ENCODE peak calls at places on chromosomes 2 and 18, in five cellular contexts. N is mucosa of descending colon, F is GM23338, R is PC-3, O is spleen. K is an unnamed sample.

GRCh38 chr2:237980087-237980486 is 13.3 kb downstream of the UBE2F start:
- DNase-seq in N (no peak), F (no peak), R (no peak), O (no peak), K (no peak)

GRCh38 chr2:32357545-32358482 is 991 bp downstream of the BIRC6 start:
- DNase-seq in N (peak; percentile 77), F (peak; percentile 64), R (peak; percentile 34), O (peak; percentile 91), K (peak; percentile 70)

GRCh38 chr18:30487962-30488361 is 554.6 kb downstream of the DSC3 start:
- DNase-seq in N (no peak), F (no peak), R (peak; percentile 11), O (no peak), K (peak; percentile 40)

GRCh38 chr18:21703241-21703820 is 1.2 kb downstream of the ABHD3 start:
- DNase-seq in N (peak; percentile 77), F (peak; percentile 64), R (peak; percentile 48), O (no peak), K (peak; percentile 60)

GRCh38 chr2:12796617-12797016 is 79.9 kb downstream of the TRIB2 start:
- DNase-seq in N (no peak), F (no peak), R (no peak), O (no peak), K (no peak)

GRCh38 chr2:238285653-238286082 is 2.7 kb downstream of the PER2 start:
- DNase-seq in N (peak; percentile 75), F (peak; percentile 54), R (peak; percentile 95), O (no peak), K (peak; percentile 94)

GRCh38 chr2:241798081-241798630 is 10.8 kb upstream of the NEU4 start:
- DNase-seq in N (peak; percentile 84), F (no peak), R (no peak), O (peak; percentile 69), K (no peak)

GRCh38 chr2:160905862-160906261 is 254.4 kb upstream of the TANK start:
- DNase-seq in N (no peak), F (no peak), R (no peak), O (no peak), K (no peak)

GRCh38 chr2:9388950-9389911 is 34.1 kb downstream of the ITGB1BP1 start:
- DNase-seq in N (no peak), F (no peak), R (no peak), O (peak; percentile 46), K (no peak)

GRCh38 chr18:63290456-63291200 is 28.9 kb downstream of the BCL2 start:
- DNase-seq in N (no peak), F (peak; percentile 34), R (no peak), O (no peak), K (peak; percentile 86)

GRCh38 chr18:54612237-54612636 is 21.2 kb downstream of the DYNAP start:
- DNase-seq in N (no peak), F (no peak), R (peak; percentile 92), O (no peak), K (no peak)

GRCh38 chr2:173058097-173058496 is 17.5 kb upstream of the MAP3K20 start:
- DNase-seq in N (no peak), F (no peak), R (no peak), O (no peak), K (no peak)

GRCh38 chr2:68366083-68366560 is 1.0 kb downstream of the PLEK start:
- DNase-seq in N (no peak), F (no peak), R (no peak), O (no peak), K (no peak)

GRCh38 chr18:55997156-55997561 is 409.2 kb upstream of the TCF4 start:
- DNase-seq in N (no peak), F (peak; percentile 22), R (no peak), O (no peak), K (peak; percentile 27)

GRCh38 chr2:113282747-113283533 is 4.2 kb upstream of the PAX8 start:
- DNase-seq in N (peak; percentile 85), F (peak; percentile 70), R (peak; percentile 24), O (peak; percentile 82), K (peak; percentile 68)

GRCh38 chr2:235170016-235170415 is 218.2 kb downstream of the SH3BP4 start:
- DNase-seq in N (no peak), F (no peak), R (peak; percentile 90), O (no peak), K (no peak)

GRCh38 chr2:165113414-165113813 is 90.4 kb downstream of the SCN3A start:
- DNase-seq in N (no peak), F (no peak), R (no peak), O (no peak), K (peak; percentile 10)

GRCh38 chr2:128608911-128609880 is 290.5 kb upstream of the HS6ST1 start:
- DNase-seq in N (peak; percentile 34), F (no peak), R (no peak), O (peak; percentile 59), K (no peak)

GRCh38 chr18:28212060-28212459 is 35.1 kb upstream of the CDH2 start:
- DNase-seq in N (no peak), F (no peak), R (no peak), O (no peak), K (no peak)

GRCh38 chr2:16899958-16900357 is 234.3 kb upstream of the CYRIA start:
- DNase-seq in N (no peak), F (no peak), R (no peak), O (no peak), K (no peak)

GRCh38 chr18:77164762-77165485 is 32.3 kb upstream of the MBP start:
- DNase-seq in N (no peak), F (no peak), R (no peak), O (no peak), K (no peak)

GRCh38 chr18:77065221-77065981 is 67.2 kb downstream of the MBP start:
- DNase-seq in N (peak; percentile 69), F (no peak), R (peak; percentile 87), O (peak; percentile 87), K (no peak)

GRCh38 chr2:218226903-218227302 is 9.9 kb downstream of the ARPC2 start:
- DNase-seq in N (no peak), F (no peak), R (no peak), O (no peak), K (no peak)

GRCh38 chr2:218228366-218229092 is 11.5 kb downstream of the ARPC2 start:
- DNase-seq in N (no peak), F (no peak), R (peak; percentile 14), O (no peak), K (no peak)

GRCh38 chr2:218229851-218230250 is 12.9 kb downstream of the ARPC2 start:
- DNase-seq in N (peak; percentile 60), F (no peak), R (peak; percentile 47), O (no peak), K (no peak)

GRCh38 chr2:218230882-218231281 is 13.9 kb downstream of the ARPC2 start:
- DNase-seq in N (no peak), F (peak; percentile 37), R (peak; percentile 51), O (no peak), K (peak; percentile 48)

GRCh38 chr2:218229239-218229638 is 12.2 kb downstream of the ARPC2 start:
- DNase-seq in N (no peak), F (no peak), R (peak; percentile 84), O (no peak), K (no peak)
- H3K36me3 ChIP-seq in N (no peaks in the 10 kb centered on the region), F (peaks cover 53% of the 10 kb centered on the region), R (peaks cover 61% of the 10 kb centered on the region), O (peaks cover 84% of the 10 kb centered on the region), K (peaks cover 12% of the 10 kb centered on the region)

GRCh38 chr2:99417396-99417795 is 72.4 kb downstream of the REV1 start:
- DNase-seq in N (no peak), F (no peak), R (no peak), O (no peak), K (no peak)
- H3K36me3 ChIP-seq in N (no peaks in the 10 kb centered on the region), F (peaks cover 37% of the 10 kb centered on the region), R (peaks cover 25% of the 10 kb centered on the region), O (peaks cover 64% of the 10 kb centered on the region), K (no peaks in the 10 kb centered on the region)

GRCh38 chr2:216181351-216181750 is 72.2 kb downstream of the XRCC5 start:
- DNase-seq in N (no peak), F (no peak), R (no peak), O (no peak), K (no peak)

GRCh38 chr2:216183459-216183858 is 74.3 kb downstream of the XRCC5 start:
- DNase-seq in N (no peak), F (no peak), R (no peak), O (no peak), K (no peak)

GRCh38 chr2:216179015-216179414 is 69.9 kb downstream of the XRCC5 start:
- DNase-seq in N (no peak), F (no peak), R (no peak), O (no peak), K (peak; percentile 35)

GRCh38 chr2:216181953-216182352 is 72.8 kb downstream of the XRCC5 start:
- DNase-seq in N (no peak), F (no peak), R (no peak), O (no peak), K (peak; percentile 35)
- H3K36me3 ChIP-seq in N (no peaks in the 10 kb centered on the region), F (peaks cover 12% of the 10 kb centered on the region), R (peaks cover 50% of the 10 kb centered on the region), O (peaks cover 21% of the 10 kb centered on the region), K (peaks cover 3% of the 10 kb centered on the region)

GRCh38 chr2:191363267-191363666 is 118.1 kb downstream of the MYO1B start:
- DNase-seq in N (no peak), F (no peak), R (no peak), O (no peak), K (no peak)

GRCh38 chr2:191359186-191359585 is 114.0 kb downstream of the MYO1B start:
- DNase-seq in N (no peak), F (no peak), R (no peak), O (no peak), K (no peak)

GRCh38 chr2:191362841-191363240 is 117.6 kb downstream of the MYO1B start:
- DNase-seq in N (no peak), F (no peak), R (no peak), O (no peak), K (no peak)

GRCh38 chr2:191358325-191359025 is 113.3 kb downstream of the MYO1B start:
- DNase-seq in N (no peak), F (no peak), R (peak; percentile 42), O (no peak), K (no peak)

GRCh38 chr2:191360918-191361317 is 115.7 kb downstream of the MYO1B start:
- DNase-seq in N (no peak), F (no peak), R (no peak), O (no peak), K (no peak)
- H3K36me3 ChIP-seq in N (no peaks in the 10 kb centered on the region), F (peaks cover 7% of the 10 kb centered on the region), R (peaks cover 28% of the 10 kb centered on the region), O (no peaks in the 10 kb centered on the region), K (no peaks in the 10 kb centered on the region)

GRCh38 chr2:162184362-162184761 is 32.3 kb upstream of the GCG start:
- DNase-seq in N (no peak), F (no peak), R (no peak), O (no peak), K (no peak)

GRCh38 chr2:162182395-162182794 is 30.3 kb upstream of the GCG start:
- DNase-seq in N (no peak), F (no peak), R (no peak), O (no peak), K (no peak)

GRCh38 chr2:162185833-162186232 is 33.8 kb upstream of the GCG start:
- DNase-seq in N (no peak), F (no peak), R (no peak), O (no peak), K (no peak)

DNA sequence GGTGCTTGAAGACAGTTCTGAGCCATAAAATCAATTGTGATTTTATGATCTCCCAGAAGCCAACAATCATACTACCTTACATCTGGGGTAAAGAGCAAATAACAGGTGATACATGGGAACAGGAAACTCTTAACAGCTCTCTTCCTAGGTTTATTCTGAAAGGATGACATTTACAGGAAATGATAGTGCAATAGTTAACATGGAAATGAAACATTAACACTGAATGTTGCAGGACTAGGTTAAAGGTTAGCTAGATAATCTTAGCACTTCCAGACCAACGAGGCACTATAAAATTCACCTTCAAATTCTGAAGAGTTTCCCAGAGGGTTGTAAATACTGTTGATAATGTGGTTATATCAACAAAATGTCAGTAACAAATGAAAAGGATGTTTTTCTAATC is 32.7 kb upstream of the GCG start:
- DNase-seq in N (no peak), F (no peak), R (peak; percentile 21), O (no peak), K (no peak)
- H3K36me3 ChIP-seq in N (no peaks in the 10 kb centered on the region), F (no peaks in the 10 kb centered on the region), R (no peaks in the 10 kb centered on the region), O (no peaks in the 10 kb centered on the region), K (no peaks in the 10 kb centered on the region)